ENCODE peak calls at places on chromosomes 3 and 15, in seven cellular contexts. One of them, this sample, is unnamed.

GRCh38 chr3:148857321-148857720 is 7.8 kb upstream of the CPA3 start:
- DNase-seq in AG10803: no peak
- DNase-seq in IMR-90: no peak
- DNase-seq in cardiac fibroblast: no peak
- DNase-seq in transverse colon: no peak
- DNase-seq in HFFc6: no peak
- DNase-seq in CD4-positive, alpha-beta T cell: no peak
- DNase-seq in this sample: no peak

GRCh38 chr3:89165636-89166312 is 58.4 kb downstream of the EPHA3 start:
- DNase-seq in AG10803: no peak
- DNase-seq in IMR-90: no peak
- DNase-seq in cardiac fibroblast: no peak
- DNase-seq in transverse colon: no peak
- DNase-seq in HFFc6: no peak
- DNase-seq in CD4-positive, alpha-beta T cell: no peak
- DNase-seq in this sample: no peak

GRCh38 chr15:73686781-73687256 is 2.6 kb downstream of the CD276 start:
- DNase-seq in AG10803: peak
- DNase-seq in IMR-90: peak
- DNase-seq in cardiac fibroblast: peak
- DNase-seq in transverse colon: no peak
- DNase-seq in HFFc6: peak
- DNase-seq in CD4-positive, alpha-beta T cell: no peak
- DNase-seq in this sample: peak

GRCh38 chr15:80645494-80646065 is 49.5 kb upstream of the ABHD17C start:
- DNase-seq in AG10803: no peak
- DNase-seq in IMR-90: peak
- DNase-seq in cardiac fibroblast: peak
- DNase-seq in transverse colon: no peak
- DNase-seq in HFFc6: no peak
- DNase-seq in CD4-positive, alpha-beta T cell: no peak
- DNase-seq in this sample: no peak

GRCh38 chr3:128011140-128011539 is 41.1 kb upstream of the SEC61A1 start:
- DNase-seq in AG10803: peak
- DNase-seq in IMR-90: peak
- DNase-seq in cardiac fibroblast: peak
- DNase-seq in transverse colon: peak
- DNase-seq in HFFc6: no peak
- DNase-seq in CD4-positive, alpha-beta T cell: no peak
- DNase-seq in this sample: no peak

GRCh38 chr15:68028137-68028771 is 25.9 kb upstream of the PIAS1 start:
- DNase-seq in AG10803: no peak
- DNase-seq in IMR-90: no peak
- DNase-seq in cardiac fibroblast: no peak
- DNase-seq in transverse colon: no peak
- DNase-seq in HFFc6: peak
- DNase-seq in CD4-positive, alpha-beta T cell: no peak
- DNase-seq in this sample: no peak

GRCh38 chr3:172848910-172849309 is 98.4 kb downstream of the ECT2 start:
- DNase-seq in AG10803: peak
- DNase-seq in IMR-90: peak
- DNase-seq in cardiac fibroblast: peak
- DNase-seq in transverse colon: no peak
- DNase-seq in HFFc6: peak
- DNase-seq in CD4-positive, alpha-beta T cell: no peak
- DNase-seq in this sample: no peak

GRCh38 chr15:92878593-92879053 is 21.5 kb upstream of the CHD2 start:
- DNase-seq in AG10803: no peak
- DNase-seq in IMR-90: no peak
- DNase-seq in cardiac fibroblast: no peak
- DNase-seq in transverse colon: no peak
- DNase-seq in HFFc6: no peak
- DNase-seq in CD4-positive, alpha-beta T cell: no peak
- DNase-seq in this sample: no peak

GRCh38 chr3:9276761-9277370 is 27.4 kb upstream of the SRGAP3 start:
- DNase-seq in AG10803: no peak
- DNase-seq in IMR-90: no peak
- DNase-seq in cardiac fibroblast: no peak
- DNase-seq in transverse colon: no peak
- DNase-seq in HFFc6: no peak
- DNase-seq in CD4-positive, alpha-beta T cell: no peak
- DNase-seq in this sample: no peak

GRCh38 chr3:45958333-45958791 is 15.1 kb downstream of the CXCR6 start:
- DNase-seq in AG10803: peak
- DNase-seq in IMR-90: peak
- DNase-seq in cardiac fibroblast: peak
- DNase-seq in transverse colon: no peak
- DNase-seq in HFFc6: peak
- DNase-seq in CD4-positive, alpha-beta T cell: no peak
- DNase-seq in this sample: no peak

GRCh38 chr15:79919749-79920511 is 23.1 kb upstream of the MTHFS start:
- DNase-seq in AG10803: no peak
- DNase-seq in IMR-90: no peak
- DNase-seq in cardiac fibroblast: no peak
- DNase-seq in transverse colon: no peak
- DNase-seq in HFFc6: no peak
- DNase-seq in CD4-positive, alpha-beta T cell: no peak
- DNase-seq in this sample: no peak

GRCh38 chr3:184176377-184177330 is 2.0 kb downstream of the AP2M1 start:
- DNase-seq in AG10803: peak
- DNase-seq in IMR-90: peak
- DNase-seq in cardiac fibroblast: peak
- DNase-seq in transverse colon: peak
- DNase-seq in HFFc6: peak
- DNase-seq in CD4-positive, alpha-beta T cell: no peak
- DNase-seq in this sample: peak

GRCh38 chr15:64426845-64427465 is 33.4 kb upstream of the ZNF609 start:
- DNase-seq in AG10803: peak
- DNase-seq in IMR-90: peak
- DNase-seq in cardiac fibroblast: peak
- DNase-seq in transverse colon: no peak
- DNase-seq in HFFc6: peak
- DNase-seq in CD4-positive, alpha-beta T cell: no peak
- DNase-seq in this sample: no peak
- TF ChIP-seq CTCF in AG10803: peak
- TF ChIP-seq CTCF in IMR-90: peak
- TF ChIP-seq CTCF in cardiac fibroblast: no peak
- TF ChIP-seq CTCF in transverse colon: no peak
- TF ChIP-seq CTCF in HFFc6: peak
- TF ChIP-seq CTCF in CD4-positive, alpha-beta T cell: peak
- TF ChIP-seq CTCF in this sample: peak

GRCh38 chr3:119223511-119223910 is 17.2 kb downstream of the B4GALT4 start:
- DNase-seq in AG10803: no peak
- DNase-seq in IMR-90: no peak
- DNase-seq in cardiac fibroblast: no peak
- DNase-seq in transverse colon: no peak
- DNase-seq in HFFc6: no peak
- DNase-seq in CD4-positive, alpha-beta T cell: no peak
- DNase-seq in this sample: no peak
- TF ChIP-seq CTCF in AG10803: no peak
- TF ChIP-seq CTCF in IMR-90: no peak
- TF ChIP-seq CTCF in cardiac fibroblast: no peak
- TF ChIP-seq CTCF in transverse colon: no peak
- TF ChIP-seq CTCF in HFFc6: peak
- TF ChIP-seq CTCF in CD4-positive, alpha-beta T cell: no peak
- TF ChIP-seq CTCF in this sample: no peak

GRCh38 chr15:96585634-96586386 is 255.3 kb downstream of the NR2F2 start:
- DNase-seq in AG10803: peak
- DNase-seq in IMR-90: peak
- DNase-seq in cardiac fibroblast: peak
- DNase-seq in transverse colon: no peak
- DNase-seq in HFFc6: peak
- DNase-seq in CD4-positive, alpha-beta T cell: no peak
- DNase-seq in this sample: no peak
- TF ChIP-seq CTCF in AG10803: peak
- TF ChIP-seq CTCF in IMR-90: peak
- TF ChIP-seq CTCF in cardiac fibroblast: peak
- TF ChIP-seq CTCF in transverse colon: no peak
- TF ChIP-seq CTCF in HFFc6: peak
- TF ChIP-seq CTCF in CD4-positive, alpha-beta T cell: no peak
- TF ChIP-seq CTCF in this sample: peak

GRCh38 chr15:95286316-95286880 is 1044.1 kb upstream of the NR2F2 start:
- DNase-seq in AG10803: no peak
- DNase-seq in IMR-90: no peak
- DNase-seq in cardiac fibroblast: no peak
- DNase-seq in transverse colon: no peak
- DNase-seq in HFFc6: no peak
- DNase-seq in CD4-positive, alpha-beta T cell: no peak
- DNase-seq in this sample: no peak

GRCh38 chr15:95284487-95284886 is 1046.0 kb upstream of the NR2F2 start:
- DNase-seq in AG10803: no peak
- DNase-seq in IMR-90: no peak
- DNase-seq in cardiac fibroblast: no peak
- DNase-seq in transverse colon: no peak
- DNase-seq in HFFc6: no peak
- DNase-seq in CD4-positive, alpha-beta T cell: no peak
- DNase-seq in this sample: no peak

GRCh38 chr15:95287774-95288173 is 1042.7 kb upstream of the NR2F2 start:
- DNase-seq in AG10803: no peak
- DNase-seq in IMR-90: peak
- DNase-seq in cardiac fibroblast: no peak
- DNase-seq in transverse colon: peak
- DNase-seq in HFFc6: no peak
- DNase-seq in CD4-positive, alpha-beta T cell: no peak
- DNase-seq in this sample: no peak

GRCh38 chr15:95286911-95287769 is 1043.4 kb upstream of the NR2F2 start:
- DNase-seq in AG10803: no peak
- DNase-seq in IMR-90: peak
- DNase-seq in cardiac fibroblast: no peak
- DNase-seq in transverse colon: no peak
- DNase-seq in HFFc6: no peak
- DNase-seq in CD4-positive, alpha-beta T cell: no peak
- DNase-seq in this sample: no peak

DNA sequence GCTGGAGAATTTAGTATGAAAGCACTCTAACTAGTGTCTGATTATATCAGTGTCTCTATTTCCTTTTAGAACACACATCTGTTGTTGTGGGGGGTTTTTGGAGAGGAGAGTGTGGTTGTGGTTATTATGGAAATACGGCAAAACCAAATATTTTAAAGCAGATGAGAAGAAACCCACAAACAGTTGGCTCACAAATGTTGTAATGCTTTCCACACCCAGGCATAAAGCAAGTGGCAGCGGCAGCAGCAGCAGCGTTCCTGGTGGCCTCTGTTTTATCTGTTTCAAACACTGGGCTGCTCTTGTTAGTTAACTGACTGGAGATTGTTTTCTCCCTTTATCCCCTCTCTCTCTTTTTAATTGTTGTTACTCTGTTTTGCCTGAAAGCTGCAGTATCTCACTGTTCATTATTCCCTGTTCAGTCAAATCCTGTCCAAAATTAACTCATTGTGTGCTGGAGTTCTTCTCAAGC is 1045.5 kb upstream of the NR2F2 start:
- DNase-seq in AG10803: peak
- DNase-seq in IMR-90: peak
- DNase-seq in cardiac fibroblast: peak
- DNase-seq in transverse colon: no peak
- DNase-seq in HFFc6: peak
- DNase-seq in CD4-positive, alpha-beta T cell: no peak
- DNase-seq in this sample: no peak
- TF ChIP-seq CTCF in AG10803: peak
- TF ChIP-seq CTCF in IMR-90: peak
- TF ChIP-seq CTCF in cardiac fibroblast: peak
- TF ChIP-seq CTCF in transverse colon: no peak
- TF ChIP-seq CTCF in HFFc6: peak
- TF ChIP-seq CTCF in CD4-positive, alpha-beta T cell: no peak
- TF ChIP-seq CTCF in this sample: peak

DNA sequence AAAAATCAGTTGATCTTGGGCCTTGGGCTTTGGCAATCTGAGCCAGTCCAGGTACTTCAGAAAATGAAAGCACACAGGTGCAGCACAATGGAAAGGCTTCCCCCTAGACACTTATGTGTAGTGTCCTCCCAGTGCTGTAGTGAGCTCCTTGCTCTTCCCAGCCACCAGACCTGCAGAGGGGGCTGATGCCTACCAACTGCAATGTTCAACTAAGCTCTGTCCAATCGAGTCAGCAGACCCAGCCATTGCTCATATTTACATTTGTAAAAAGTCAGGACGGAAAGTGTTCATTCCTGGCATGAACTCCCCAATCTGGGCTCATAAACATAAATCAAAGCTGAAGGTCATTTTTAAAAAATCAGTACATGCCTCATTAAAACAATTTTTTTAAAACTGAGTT is 73.0 kb downstream of the FOXP1 start:
- DNase-seq in AG10803: peak
- DNase-seq in IMR-90: peak
- DNase-seq in cardiac fibroblast: peak
- DNase-seq in transverse colon: no peak
- DNase-seq in HFFc6: peak
- DNase-seq in CD4-positive, alpha-beta T cell: no peak
- DNase-seq in this sample: no peak
- TF ChIP-seq CTCF in AG10803: peak
- TF ChIP-seq CTCF in IMR-90: peak
- TF ChIP-seq CTCF in cardiac fibroblast: peak
- TF ChIP-seq CTCF in transverse colon: no peak
- TF ChIP-seq CTCF in HFFc6: peak
- TF ChIP-seq CTCF in CD4-positive, alpha-beta T cell: no peak
- TF ChIP-seq CTCF in this sample: peak

DNA sequence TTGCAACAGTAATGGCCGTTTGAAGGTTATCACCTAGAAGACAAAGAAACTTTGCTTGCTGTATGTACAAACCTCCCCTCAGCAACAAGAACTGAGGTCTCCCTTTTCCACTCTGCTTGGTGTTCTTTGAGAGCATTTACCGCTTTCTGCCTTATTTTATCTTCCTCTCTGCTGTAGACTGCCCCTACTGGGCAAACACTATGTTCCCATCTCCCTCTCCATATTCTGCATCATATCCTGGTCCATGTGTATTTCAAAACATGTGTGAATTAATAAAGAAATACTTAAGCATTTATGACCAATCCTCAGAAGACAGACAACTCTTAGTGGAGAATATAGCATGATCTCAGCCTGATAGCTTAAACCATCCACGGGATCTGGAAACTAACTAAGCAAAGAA is 64.4 kb downstream of the ATP13A5 start:
- DNase-seq in AG10803: no peak
- DNase-seq in IMR-90: no peak
- DNase-seq in cardiac fibroblast: no peak
- DNase-seq in transverse colon: no peak
- DNase-seq in HFFc6: no peak
- DNase-seq in CD4-positive, alpha-beta T cell: no peak
- DNase-seq in this sample: no peak
- TF ChIP-seq CTCF in AG10803: peak
- TF ChIP-seq CTCF in IMR-90: no peak
- TF ChIP-seq CTCF in cardiac fibroblast: no peak
- TF ChIP-seq CTCF in transverse colon: no peak
- TF ChIP-seq CTCF in HFFc6: no peak
- TF ChIP-seq CTCF in CD4-positive, alpha-beta T cell: no peak
- TF ChIP-seq CTCF in this sample: peak

DNA sequence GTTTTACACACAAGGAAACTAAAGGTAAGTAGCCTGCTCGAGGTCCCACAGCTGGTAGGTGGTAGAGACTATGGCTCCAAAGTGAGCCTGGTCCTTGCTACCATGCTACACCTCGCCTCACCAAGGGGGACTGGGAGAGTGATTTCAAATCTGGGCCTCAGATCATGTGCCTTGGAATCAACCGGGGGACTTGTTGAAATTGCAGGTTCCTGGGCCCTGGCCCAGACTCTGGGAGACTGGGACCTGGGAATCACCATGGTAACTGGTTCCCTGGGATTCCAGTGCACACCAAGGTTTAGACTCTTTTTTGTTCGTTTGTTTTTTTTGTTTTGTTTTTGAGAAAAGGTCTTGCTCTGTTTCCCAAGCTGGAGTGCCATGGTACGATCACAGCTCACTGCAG is 21.1 kb downstream of the DNASE1L3 start:
- DNase-seq in AG10803: no peak
- DNase-seq in IMR-90: no peak
- DNase-seq in cardiac fibroblast: no peak
- DNase-seq in transverse colon: no peak
- DNase-seq in HFFc6: no peak
- DNase-seq in CD4-positive, alpha-beta T cell: no peak
- DNase-seq in this sample: no peak
- TF ChIP-seq CTCF in AG10803: no peak
- TF ChIP-seq CTCF in IMR-90: no peak
- TF ChIP-seq CTCF in cardiac fibroblast: no peak
- TF ChIP-seq CTCF in transverse colon: no peak
- TF ChIP-seq CTCF in HFFc6: no peak
- TF ChIP-seq CTCF in CD4-positive, alpha-beta T cell: no peak
- TF ChIP-seq CTCF in this sample: no peak